ENCODE peak calls at places on chromosomes 7 and 10, in nine cellular contexts. K is HFF-Myc, V is GM10248, R is ACHN, I is GM04503, X is lower lobe of right lung, P is sciatic nerve, Y is retina, F is stomach. B is an unnamed sample.

GRCh38 chr10:62011558-62011957 is 110.1 kb downstream of the ARID5B start:
- DNase-seq in K (no peak), V (no peak), R (no peak), I (no peak), X (no peak), P (no peak), Y (no peak), F (peak), B (no peak)

GRCh38 chr7:17696422-17696821 is 243.9 kb downstream of the SNX13 start:
- DNase-seq in K (no peak), V (no peak), R (no peak), I (no peak), X (peak), P (peak), Y (no peak), F (no peak), B (no peak)

GRCh38 chr10:50392966-50393718 is 141.8 kb upstream of the ASAH2 start:
- DNase-seq in K (no peak), V (no peak), R (peak), I (no peak), X (no peak), P (no peak), Y (no peak), F (no peak), B (no peak)

GRCh38 chr7:24965831-24966708 is 13.9 kb downstream of the OSBPL3 start:
- DNase-seq in K (no peak), V (peak), R (no peak), I (no peak), X (peak), P (no peak), Y (no peak), F (no peak), B (no peak)

GRCh38 chr10:51733061-51733460 is 33.7 kb upstream of the CSTF2T start:
- DNase-seq in K (no peak), V (no peak), R (no peak), I (no peak), X (no peak), P (no peak), Y (no peak), F (no peak), B (no peak)

GRCh38 chr7:30977896-30978564 is 14.3 kb downstream of the GHRHR start:
- DNase-seq in K (no peak), V (no peak), R (peak), I (no peak), X (no peak), P (no peak), Y (no peak), F (peak), B (no peak)

GRCh38 chr7:75842836-75843446 is 29.3 kb upstream of the CCL24 start:
- DNase-seq in K (peak), V (peak), R (no peak), I (peak), X (no peak), P (no peak), Y (no peak), F (peak), B (peak)

GRCh38 chr7:105647591-105647990 is 66.3 kb upstream of the EFCAB10 start:
- DNase-seq in K (no peak), V (no peak), R (no peak), I (no peak), X (no peak), P (no peak), Y (no peak), F (no peak), B (no peak)

GRCh38 chr7:157485961-157486510 is 149.2 kb downstream of the DNAJB6 start:
- DNase-seq in K (no peak), V (no peak), R (no peak), I (no peak), X (no peak), P (no peak), Y (no peak), F (peak), B (no peak)

GRCh38 chr7:20296444-20296843 is 34.3 kb upstream of the ITGB8 start:
- DNase-seq in K (no peak), V (no peak), R (no peak), I (no peak), X (no peak), P (no peak), Y (no peak), F (no peak), B (no peak)

GRCh38 chr7:144032985-144033384 is 15.8 kb upstream of the OR2A5 start:
- DNase-seq in K (no peak), V (no peak), R (no peak), I (no peak), X (no peak), P (no peak), Y (no peak), F (no peak), B (no peak)

B was measured in GM04504.